ENCODE peak calls at places on chromosome 16, in four cellular contexts. One of them, this sample, is unnamed.

GRCh38 chr16:66289986-66290385 is 76.5 kb upstream of the CDH5 start:
- DNase-seq in retina: no peak
- DNase-seq in T47D: no peak
- DNase-seq in NCI-H2081: no peak
- DNase-seq in this sample: no peak

GRCh38 chr16:12268602-12269001 is 292.1 kb downstream of the SNX29 start:
- DNase-seq in retina: no peak
- DNase-seq in T47D: peak; percentile 57
- DNase-seq in NCI-H2081: no peak
- DNase-seq in this sample: no peak

GRCh38 chr16:24789881-24790280 is 55.9 kb upstream of the SLC5A11 start:
- DNase-seq in retina: no peak
- DNase-seq in NCI-H2081: no peak
- DNase-seq in T47D: no peak
- DNase-seq in this sample: no peak

GRCh38 chr16:79339863-79340262 is 260.7 kb downstream of the MAF start:
- DNase-seq in NCI-H2081: no peak
- DNase-seq in T47D: no peak
- DNase-seq in retina: peak; percentile 51
- DNase-seq in this sample: no peak

GRCh38 chr16:31416371-31416770 is 11.8 kb downstream of the COX6A2 start:
- DNase-seq in retina: no peak
- DNase-seq in NCI-H2081: no peak
- DNase-seq in T47D: no peak
- DNase-seq in this sample: no peak

GRCh38 chr16:88956546-88957455 is 20.2 kb downstream of the CBFA2T3 start:
- DNase-seq in NCI-H2081: no peak
- DNase-seq in T47D: no peak
- DNase-seq in retina: no peak
- DNase-seq in this sample: no peak

GRCh38 chr16:24906199-24906808 is 60.5 kb downstream of the SLC5A11 start:
- DNase-seq in retina: no peak
- DNase-seq in NCI-H2081: no peak
- DNase-seq in T47D: peak; percentile 30
- DNase-seq in this sample: no peak

GRCh38 chr16:56931253-56931768 is 631 bp upstream of the HERPUD1 start:
- DNase-seq in retina: no peak
- DNase-seq in NCI-H2081: no peak
- DNase-seq in T47D: no peak
- DNase-seq in this sample: no peak

GRCh38 chr16:89178453-89179147 is 7.1 kb downstream of the CDH15 start:
- DNase-seq in T47D: no peak
- DNase-seq in NCI-H2081: no peak
- DNase-seq in retina: no peak
- DNase-seq in this sample: no peak

GRCh38 chr16:10037771-10038170 is 144.5 kb downstream of the GRIN2A start:
- DNase-seq in T47D: no peak
- DNase-seq in retina: no peak
- DNase-seq in NCI-H2081: no peak
- DNase-seq in this sample: no peak

GRCh38 chr16:15434425-15435215 is at the start of gene BMERB1:
- DNase-seq in T47D: peak; percentile 27
- DNase-seq in retina: peak; percentile 93
- DNase-seq in NCI-H2081: peak; percentile 64
- DNase-seq in this sample: peak; percentile 89

GRCh38 chr16:86074651-86075487 is 175.9 kb downstream of the IRF8 start:
- DNase-seq in T47D: no peak
- DNase-seq in NCI-H2081: no peak
- DNase-seq in retina: no peak
- DNase-seq in this sample: no peak

GRCh38 chr16:15404792-15405191 is 9.2 kb downstream of the MPV17L start:
- DNase-seq in retina: no peak
- DNase-seq in NCI-H2081: no peak
- DNase-seq in T47D: peak; percentile 33
- DNase-seq in this sample: no peak

GRCh38 chr16:10362077-10362863 is 23.6 kb upstream of the ATF7IP2 start:
- DNase-seq in retina: no peak
- DNase-seq in T47D: no peak
- DNase-seq in NCI-H2081: no peak
- DNase-seq in this sample: no peak

GRCh38 chr16:79451196-79451816 is 149.2 kb downstream of the MAF start:
- DNase-seq in NCI-H2081: no peak
- DNase-seq in retina: no peak
- DNase-seq in T47D: no peak
- DNase-seq in this sample: no peak